ENCODE peak calls at places on chromosome 11, in eight cellular contexts. C is stimulated activated CD4-positive, alpha-beta T cell treated with anti-CD3 and anti-CD28 coated beads, Interleukin-4, amount 100 ng/mL, for 4 hours; E is HTR-8/SVneo; N is aorta; V is T-cell; J is IMR-90; T is colonic mucosa; U is Panc1. S is an unnamed sample.

GRCh38 chr11:19907008-19907579 is 194.5 kb downstream of the NAV2 start:
- DNase-seq in C (no peak), E (no peak), N (no peak), V (no peak), J (no peak), T (no peak), U (no peak), S (no peak)

GRCh38 chr11:73366265-73366610 is 10.0 kb upstream of the RELT start:
- DNase-seq in C (no peak), E (no peak), N (no peak), V (no peak), J (no peak), T (no peak), U (no peak), S (no peak)

GRCh38 chr11:111123463-111124398 is 121.8 kb upstream of the POU2AF2 start:
- DNase-seq in C (no peak), E (no peak), N (no peak), V (no peak), J (no peak), T (no peak), U (no peak), S (no peak)

GRCh38 chr11:105357146-105357545 is 217.6 kb upstream of the CARD18 start:
- DNase-seq in C (no peak), E (no peak), N (no peak), V (no peak), J (no peak), T (no peak), U (no peak), S (peak; percentile 5)

GRCh38 chr11:8403310-8403709 is 139.6 kb upstream of the LMO1 start:
- DNase-seq in C (no peak), E (no peak), N (no peak), V (no peak), J (peak; percentile 20), T (no peak), U (no peak), S (peak; percentile 41)

GRCh38 chr11:10350341-10350740 is 45.5 kb downstream of the ADM start:
- DNase-seq in C (no peak), E (no peak), N (no peak), V (no peak), J (peak; percentile 86), T (no peak), U (no peak), S (no peak)

GRCh38 chr11:16924826-16925494 is 89.3 kb downstream of the PLEKHA7 start:
- DNase-seq in C (no peak), E (peak; percentile 57), N (peak; percentile 63), V (no peak), J (no peak), T (peak; percentile 86), U (no peak), S (peak; percentile 67)

GRCh38 chr11:11057472-11057854 is 199.6 kb upstream of the ZBED5 start:
- DNase-seq in C (no peak), E (no peak), N (no peak), V (no peak), J (no peak), T (no peak), U (no peak), S (no peak)

GRCh38 chr11:83063073-83063754 is 8.5 kb downstream of the RAB30 start:
- DNase-seq in C (no peak), E (no peak), N (no peak), V (no peak), J (peak; percentile 33), T (no peak), U (no peak), S (no peak)

GRCh38 chr11:21896216-21896615 is 296.7 kb upstream of the ANO5 start:
- DNase-seq in C (no peak), E (no peak), N (no peak), V (no peak), J (no peak), T (no peak), U (no peak), S (no peak)

GRCh38 chr11:120270386-120270785 is 30.4 kb downstream of the POU2F3 start:
- DNase-seq in C (no peak), E (no peak), N (no peak), V (no peak), J (no peak), T (no peak), U (no peak), S (peak; percentile 21)

GRCh38 chr11:74354036-74354435 is 42.6 kb upstream of the P4HA3 start:
- DNase-seq in C (no peak), E (no peak), N (no peak), V (no peak), J (no peak), T (no peak), U (no peak), S (no peak)

GRCh38 chr11:14819596-14819995 is 72.4 kb downstream of the CYP2R1 start:
- DNase-seq in C (no peak), E (no peak), N (no peak), V (no peak), J (no peak), T (no peak), U (no peak), S (no peak)

GRCh38 chr11:102179366-102179765 is 69.1 kb downstream of the YAP1 start:
- DNase-seq in C (no peak), E (no peak), N (no peak), V (no peak), J (no peak), T (no peak), U (no peak), S (no peak)

GRCh38 chr11:131373326-131373725 is 2.9 kb downstream of the NTM start:
- DNase-seq in C (no peak), E (no peak), N (no peak), V (no peak), J (no peak), T (no peak), U (no peak), S (no peak)

GRCh38 chr11:18727499-18728236 is 1.7 kb upstream of the IGSF22 start:
- DNase-seq in C (peak; percentile 43), E (peak; percentile 51), N (no peak), V (no peak), J (peak; percentile 16), T (peak; percentile 47), U (peak; percentile 25), S (peak; percentile 44)

GRCh38 chr11:128701086-128701485 is 7.2 kb downstream of the FLI1 start:
- DNase-seq in C (no peak), E (no peak), N (no peak), V (no peak), J (peak; percentile 74), T (no peak), U (no peak), S (no peak)

S was measured in cardiac muscle cell.